ENCODE peak calls at places on chromosomes 12 and 14, in four cellular contexts. One of them, this sample, is unnamed.

GRCh38 chr12:124381454-124382207 is 86.7 kb downstream of the RFLNA start:
- DNase-seq in GM03348: peak
- DNase-seq in stimulated activated CD8-positive, alpha-beta memory T cell treated with anti-CD3 and anti-CD28 coated beads, Interleukin-4, amount 100 ng/mL, for 1 hour: no peak
- DNase-seq in activated naive CD4-positive, alpha-beta T cell: no peak
- DNase-seq in this sample: peak

GRCh38 chr12:19970826-19971225 is 397.5 kb upstream of the PDE3A start:
- DNase-seq in GM03348: no peak
- DNase-seq in stimulated activated CD8-positive, alpha-beta memory T cell treated with anti-CD3 and anti-CD28 coated beads, Interleukin-4, amount 100 ng/mL, for 1 hour: no peak
- DNase-seq in activated naive CD4-positive, alpha-beta T cell: no peak
- DNase-seq in this sample: no peak

GRCh38 chr14:31895206-31895605 is 181.9 kb upstream of the ARHGAP5 start:
- DNase-seq in GM03348: peak
- DNase-seq in stimulated activated CD8-positive, alpha-beta memory T cell treated with anti-CD3 and anti-CD28 coated beads, Interleukin-4, amount 100 ng/mL, for 1 hour: no peak
- DNase-seq in activated naive CD4-positive, alpha-beta T cell: no peak
- DNase-seq in this sample: no peak

GRCh38 chr12:99627459-99627858 is 20.1 kb upstream of the GARIN6 start:
- DNase-seq in GM03348: no peak
- DNase-seq in stimulated activated CD8-positive, alpha-beta memory T cell treated with anti-CD3 and anti-CD28 coated beads, Interleukin-4, amount 100 ng/mL, for 1 hour: no peak
- DNase-seq in activated naive CD4-positive, alpha-beta T cell: no peak
- DNase-seq in this sample: no peak

GRCh38 chr12:53806689-53807088 is 54.9 kb upstream of the CISTR start:
- DNase-seq in GM03348: no peak
- DNase-seq in stimulated activated CD8-positive, alpha-beta memory T cell treated with anti-CD3 and anti-CD28 coated beads, Interleukin-4, amount 100 ng/mL, for 1 hour: no peak
- DNase-seq in activated naive CD4-positive, alpha-beta T cell: no peak
- DNase-seq in this sample: no peak

GRCh38 chr14:77306406-77307098 is 14.1 kb downstream of the POMT2 start:
- DNase-seq in GM03348: peak
- DNase-seq in stimulated activated CD8-positive, alpha-beta memory T cell treated with anti-CD3 and anti-CD28 coated beads, Interleukin-4, amount 100 ng/mL, for 1 hour: no peak
- DNase-seq in activated naive CD4-positive, alpha-beta T cell: no peak
- DNase-seq in this sample: no peak

GRCh38 chr12:132836803-132837331 is 8.2 kb upstream of the GOLGA3 start:
- DNase-seq in GM03348: no peak
- DNase-seq in stimulated activated CD8-positive, alpha-beta memory T cell treated with anti-CD3 and anti-CD28 coated beads, Interleukin-4, amount 100 ng/mL, for 1 hour: no peak
- DNase-seq in activated naive CD4-positive, alpha-beta T cell: no peak
- DNase-seq in this sample: peak

GRCh38 chr12:12507121-12507520 is 55.5 kb downstream of the DUSP16 start:
- DNase-seq in GM03348: no peak
- DNase-seq in stimulated activated CD8-positive, alpha-beta memory T cell treated with anti-CD3 and anti-CD28 coated beads, Interleukin-4, amount 100 ng/mL, for 1 hour: no peak
- DNase-seq in activated naive CD4-positive, alpha-beta T cell: no peak
- DNase-seq in this sample: no peak

GRCh38 chr14:24705840-24706239 is 71.8 kb upstream of the GZMB start:
- DNase-seq in GM03348: no peak
- DNase-seq in stimulated activated CD8-positive, alpha-beta memory T cell treated with anti-CD3 and anti-CD28 coated beads, Interleukin-4, amount 100 ng/mL, for 1 hour: no peak
- DNase-seq in activated naive CD4-positive, alpha-beta T cell: no peak
- DNase-seq in this sample: no peak

GRCh38 chr12:29415111-29415510 is 34.1 kb upstream of the ERGIC2 start:
- DNase-seq in GM03348: no peak
- DNase-seq in stimulated activated CD8-positive, alpha-beta memory T cell treated with anti-CD3 and anti-CD28 coated beads, Interleukin-4, amount 100 ng/mL, for 1 hour: no peak
- DNase-seq in activated naive CD4-positive, alpha-beta T cell: no peak
- DNase-seq in this sample: no peak

GRCh38 chr12:31742891-31743290 is 14.1 kb upstream of the AMN1 start:
- DNase-seq in GM03348: no peak
- DNase-seq in stimulated activated CD8-positive, alpha-beta memory T cell treated with anti-CD3 and anti-CD28 coated beads, Interleukin-4, amount 100 ng/mL, for 1 hour: no peak
- DNase-seq in activated naive CD4-positive, alpha-beta T cell: no peak
- DNase-seq in this sample: no peak

GRCh38 chr12:98653866-98654493 is 8.9 kb downstream of the APAF1 start:
- DNase-seq in GM03348: peak
- DNase-seq in stimulated activated CD8-positive, alpha-beta memory T cell treated with anti-CD3 and anti-CD28 coated beads, Interleukin-4, amount 100 ng/mL, for 1 hour: no peak
- DNase-seq in activated naive CD4-positive, alpha-beta T cell: no peak
- DNase-seq in this sample: peak

GRCh38 chr14:36510078-36510799 is 9.8 kb downstream of the NKX2-1 start:
- DNase-seq in GM03348: no peak
- DNase-seq in stimulated activated CD8-positive, alpha-beta memory T cell treated with anti-CD3 and anti-CD28 coated beads, Interleukin-4, amount 100 ng/mL, for 1 hour: no peak
- DNase-seq in activated naive CD4-positive, alpha-beta T cell: no peak
- DNase-seq in this sample: no peak

GRCh38 chr12:2161478-2161877 is 108.7 kb downstream of the CACNA1C start:
- DNase-seq in GM03348: no peak
- DNase-seq in stimulated activated CD8-positive, alpha-beta memory T cell treated with anti-CD3 and anti-CD28 coated beads, Interleukin-4, amount 100 ng/mL, for 1 hour: no peak
- DNase-seq in activated naive CD4-positive, alpha-beta T cell: no peak
- DNase-seq in this sample: no peak

GRCh38 chr12:51507188-51507587 is 82.6 kb downstream of the SLC4A8 start:
- DNase-seq in GM03348: no peak
- DNase-seq in stimulated activated CD8-positive, alpha-beta memory T cell treated with anti-CD3 and anti-CD28 coated beads, Interleukin-4, amount 100 ng/mL, for 1 hour: no peak
- DNase-seq in activated naive CD4-positive, alpha-beta T cell: no peak
- DNase-seq in this sample: no peak

GRCh38 chr12:32235251-32235650 is 128.6 kb downstream of the BICD1 start:
- DNase-seq in GM03348: no peak
- DNase-seq in stimulated activated CD8-positive, alpha-beta memory T cell treated with anti-CD3 and anti-CD28 coated beads, Interleukin-4, amount 100 ng/mL, for 1 hour: no peak
- DNase-seq in activated naive CD4-positive, alpha-beta T cell: no peak
- DNase-seq in this sample: no peak

GRCh38 chr12:113154351-113154973 is 4.9 kb downstream of the CFAP73 start:
- DNase-seq in GM03348: no peak
- DNase-seq in stimulated activated CD8-positive, alpha-beta memory T cell treated with anti-CD3 and anti-CD28 coated beads, Interleukin-4, amount 100 ng/mL, for 1 hour: no peak
- DNase-seq in activated naive CD4-positive, alpha-beta T cell: no peak
- DNase-seq in this sample: no peak

GRCh38 chr12:19461986-19462385 is 22.7 kb downstream of the AEBP2 start:
- DNase-seq in GM03348: no peak
- DNase-seq in stimulated activated CD8-positive, alpha-beta memory T cell treated with anti-CD3 and anti-CD28 coated beads, Interleukin-4, amount 100 ng/mL, for 1 hour: no peak
- DNase-seq in activated naive CD4-positive, alpha-beta T cell: no peak
- DNase-seq in this sample: no peak

This sample was measured in cerebellum.